ENCODE peak calls at places on chromosomes 2 and 18, in eight cellular contexts. One of them, this sample, is unnamed.

GRCh38 chr2:26805241-26805676 is 19.4 kb downstream of the CENPA start:
- DNase-seq in central memory CD4-positive, alpha-beta T cell: no peak
- DNase-seq in CD8-positive, alpha-beta T cell: no peak
- DNase-seq in left kidney: no peak
- DNase-seq in amygdala: no peak
- DNase-seq in HT1080: peak
- DNase-seq in stimulated activated CD8-positive, alpha-beta memory T cell treated with anti-CD3 and anti-CD28 coated beads, Interleukin-15, amount 100 ng/mL, for 24 hours: no peak
- DNase-seq in Calu3: no peak
- DNase-seq in this sample: no peak

GRCh38 chr18:1585881-1586488 is 681.3 kb downstream of the ADCYAP1 start:
- DNase-seq in central memory CD4-positive, alpha-beta T cell: no peak
- DNase-seq in CD8-positive, alpha-beta T cell: no peak
- DNase-seq in left kidney: peak
- DNase-seq in amygdala: no peak
- DNase-seq in HT1080: peak
- DNase-seq in stimulated activated CD8-positive, alpha-beta memory T cell treated with anti-CD3 and anti-CD28 coated beads, Interleukin-15, amount 100 ng/mL, for 24 hours: no peak
- DNase-seq in Calu3: no peak
- DNase-seq in this sample: peak

GRCh38 chr2:153819501-153819900 is 52.2 kb upstream of the GALNT13 start:
- DNase-seq in central memory CD4-positive, alpha-beta T cell: no peak
- DNase-seq in CD8-positive, alpha-beta T cell: no peak
- DNase-seq in left kidney: no peak
- DNase-seq in amygdala: no peak
- DNase-seq in HT1080: peak
- DNase-seq in stimulated activated CD8-positive, alpha-beta memory T cell treated with anti-CD3 and anti-CD28 coated beads, Interleukin-15, amount 100 ng/mL, for 24 hours: no peak
- DNase-seq in Calu3: no peak
- DNase-seq in this sample: no peak

GRCh38 chr18:2978208-2978607 is 34.7 kb downstream of the LPIN2 start:
- DNase-seq in central memory CD4-positive, alpha-beta T cell: no peak
- DNase-seq in CD8-positive, alpha-beta T cell: no peak
- DNase-seq in left kidney: no peak
- DNase-seq in amygdala: no peak
- DNase-seq in HT1080: no peak
- DNase-seq in stimulated activated CD8-positive, alpha-beta memory T cell treated with anti-CD3 and anti-CD28 coated beads, Interleukin-15, amount 100 ng/mL, for 24 hours: no peak
- DNase-seq in Calu3: no peak
- DNase-seq in this sample: no peak

GRCh38 chr2:176491172-176491904 is 222.1 kb downstream of the MTX2 start:
- DNase-seq in central memory CD4-positive, alpha-beta T cell: no peak
- DNase-seq in CD8-positive, alpha-beta T cell: no peak
- DNase-seq in left kidney: peak
- DNase-seq in amygdala: no peak
- DNase-seq in HT1080: peak
- DNase-seq in stimulated activated CD8-positive, alpha-beta memory T cell treated with anti-CD3 and anti-CD28 coated beads, Interleukin-15, amount 100 ng/mL, for 24 hours: no peak
- DNase-seq in Calu3: no peak
- DNase-seq in this sample: no peak

GRCh38 chr2:144801766-144802165 is 281.8 kb upstream of the ZEB2 start:
- DNase-seq in central memory CD4-positive, alpha-beta T cell: no peak
- DNase-seq in CD8-positive, alpha-beta T cell: no peak
- DNase-seq in left kidney: no peak
- DNase-seq in amygdala: no peak
- DNase-seq in HT1080: peak
- DNase-seq in stimulated activated CD8-positive, alpha-beta memory T cell treated with anti-CD3 and anti-CD28 coated beads, Interleukin-15, amount 100 ng/mL, for 24 hours: no peak
- DNase-seq in Calu3: no peak
- DNase-seq in this sample: no peak

GRCh38 chr2:107742460-107743027 is 84.1 kb upstream of the RGPD4 start:
- DNase-seq in central memory CD4-positive, alpha-beta T cell: no peak
- DNase-seq in CD8-positive, alpha-beta T cell: no peak
- DNase-seq in left kidney: no peak
- DNase-seq in amygdala: no peak
- DNase-seq in HT1080: no peak
- DNase-seq in stimulated activated CD8-positive, alpha-beta memory T cell treated with anti-CD3 and anti-CD28 coated beads, Interleukin-15, amount 100 ng/mL, for 24 hours: no peak
- DNase-seq in Calu3: no peak
- DNase-seq in this sample: no peak

GRCh38 chr2:42567806-42568429 is 514 bp upstream of the MTA3 start:
- DNase-seq in central memory CD4-positive, alpha-beta T cell: peak
- DNase-seq in CD8-positive, alpha-beta T cell: peak
- DNase-seq in left kidney: peak
- DNase-seq in amygdala: no peak
- DNase-seq in HT1080: no peak
- DNase-seq in stimulated activated CD8-positive, alpha-beta memory T cell treated with anti-CD3 and anti-CD28 coated beads, Interleukin-15, amount 100 ng/mL, for 24 hours: no peak
- DNase-seq in Calu3: peak
- DNase-seq in this sample: no peak

GRCh38 chr2:241018051-241018891 is 19.9 kb downstream of the SNED1 start:
- DNase-seq in central memory CD4-positive, alpha-beta T cell: no peak
- DNase-seq in CD8-positive, alpha-beta T cell: no peak
- DNase-seq in left kidney: no peak
- DNase-seq in amygdala: no peak
- DNase-seq in HT1080: no peak
- DNase-seq in stimulated activated CD8-positive, alpha-beta memory T cell treated with anti-CD3 and anti-CD28 coated beads, Interleukin-15, amount 100 ng/mL, for 24 hours: no peak
- DNase-seq in Calu3: no peak
- DNase-seq in this sample: no peak

GRCh38 chr2:9760911-9761228 is 82.4 kb upstream of the TAF1B start:
- DNase-seq in central memory CD4-positive, alpha-beta T cell: no peak
- DNase-seq in CD8-positive, alpha-beta T cell: no peak
- DNase-seq in left kidney: no peak
- DNase-seq in amygdala: no peak
- DNase-seq in HT1080: no peak
- DNase-seq in stimulated activated CD8-positive, alpha-beta memory T cell treated with anti-CD3 and anti-CD28 coated beads, Interleukin-15, amount 100 ng/mL, for 24 hours: no peak
- DNase-seq in Calu3: no peak
- DNase-seq in this sample: no peak

This sample was measured in NCI-H1048.